ENCODE peak calls at places on chromosomes 3 and 15, in four cellular contexts. One of them, this sample, is unnamed.

GRCh38 chr3:195271859-195272243 is 892 bp upstream of the XXYLT1 start:
- DNase-seq in neuronal stem cell: no peak
- DNase-seq in gastrocnemius medialis: no peak
- DNase-seq in brain microvascular endothelial cell: no peak
- DNase-seq in this sample: no peak

GRCh38 chr3:126968328-126968994 is 14.5 kb upstream of the PLXNA1 start:
- DNase-seq in gastrocnemius medialis: no peak
- DNase-seq in neuronal stem cell: no peak
- DNase-seq in brain microvascular endothelial cell: no peak
- DNase-seq in this sample: no peak

GRCh38 chr15:51260262-51260661 is 78.1 kb downstream of the CYP19A1 start:
- DNase-seq in brain microvascular endothelial cell: no peak
- DNase-seq in neuronal stem cell: no peak
- DNase-seq in gastrocnemius medialis: no peak
- DNase-seq in this sample: no peak

GRCh38 chr3:11199902-11200678 is 45.8 kb downstream of the HRH1 start:
- DNase-seq in brain microvascular endothelial cell: no peak
- DNase-seq in neuronal stem cell: no peak
- DNase-seq in gastrocnemius medialis: no peak
- DNase-seq in this sample: no peak

GRCh38 chr3:184737641-184738518 is 26.0 kb upstream of the MAGEF1 start:
- DNase-seq in neuronal stem cell: no peak
- DNase-seq in brain microvascular endothelial cell: peak
- DNase-seq in gastrocnemius medialis: no peak
- DNase-seq in this sample: peak

GRCh38 chr3:42185044-42185443 is 80.9 kb downstream of the CCK start:
- DNase-seq in gastrocnemius medialis: no peak
- DNase-seq in brain microvascular endothelial cell: no peak
- DNase-seq in neuronal stem cell: no peak
- DNase-seq in this sample: peak

GRCh38 chr3:21697707-21698106 is 53.3 kb downstream of the ZNF385D start:
- DNase-seq in neuronal stem cell: no peak
- DNase-seq in brain microvascular endothelial cell: no peak
- DNase-seq in gastrocnemius medialis: no peak
- DNase-seq in this sample: no peak

GRCh38 chr15:55247276-55247675 is 42.3 kb downstream of the RAB27A start:
- DNase-seq in gastrocnemius medialis: no peak
- DNase-seq in brain microvascular endothelial cell: no peak
- DNase-seq in neuronal stem cell: no peak
- DNase-seq in this sample: no peak

GRCh38 chr3:155411500-155412223 is 118.2 kb upstream of the STRIT1 start:
- DNase-seq in brain microvascular endothelial cell: no peak
- DNase-seq in gastrocnemius medialis: no peak
- DNase-seq in neuronal stem cell: no peak
- DNase-seq in this sample: no peak

GRCh38 chr3:123610331-123610730 is 25.5 kb upstream of the HACD2 start:
- DNase-seq in gastrocnemius medialis: no peak
- DNase-seq in neuronal stem cell: no peak
- DNase-seq in brain microvascular endothelial cell: no peak
- DNase-seq in this sample: no peak

GRCh38 chr3:123789760-123790159 is 94.4 kb downstream of the MYLK start:
- DNase-seq in neuronal stem cell: no peak
- DNase-seq in gastrocnemius medialis: no peak
- DNase-seq in brain microvascular endothelial cell: peak
- DNase-seq in this sample: no peak

GRCh38 chr3:67943546-67943945 is 289.1 kb upstream of the SUCLG2 start:
- DNase-seq in gastrocnemius medialis: no peak
- DNase-seq in neuronal stem cell: no peak
- DNase-seq in brain microvascular endothelial cell: no peak
- DNase-seq in this sample: no peak

GRCh38 chr15:39242345-39242744 is 338.5 kb upstream of the THBS1 start:
- DNase-seq in neuronal stem cell: no peak
- DNase-seq in gastrocnemius medialis: no peak
- DNase-seq in brain microvascular endothelial cell: no peak
- DNase-seq in this sample: no peak

GRCh38 chr3:134423153-134423552 is 48.9 kb upstream of the AMOTL2 start:
- DNase-seq in gastrocnemius medialis: no peak
- DNase-seq in neuronal stem cell: no peak
- DNase-seq in brain microvascular endothelial cell: peak
- DNase-seq in this sample: no peak

GRCh38 chr15:25710184-25710583 is 152.9 kb downstream of the ATP10A start:
- DNase-seq in brain microvascular endothelial cell: no peak
- DNase-seq in gastrocnemius medialis: no peak
- DNase-seq in neuronal stem cell: peak
- DNase-seq in this sample: no peak

GRCh38 chr3:70849911-70850699 is 537.7 kb upstream of the MDFIC2 start:
- DNase-seq in gastrocnemius medialis: no peak
- DNase-seq in neuronal stem cell: no peak
- DNase-seq in brain microvascular endothelial cell: peak
- DNase-seq in this sample: peak

GRCh38 chr15:39580117-39580629 is 706 bp upstream of the THBS1 start:
- DNase-seq in brain microvascular endothelial cell: peak
- DNase-seq in gastrocnemius medialis: peak
- DNase-seq in neuronal stem cell: peak
- DNase-seq in this sample: peak

GRCh38 chr3:51943451-51944391 is 1.6 kb downstream of the PARP3 start:
- DNase-seq in gastrocnemius medialis: no peak
- DNase-seq in neuronal stem cell: no peak
- DNase-seq in brain microvascular endothelial cell: no peak
- DNase-seq in this sample: no peak

GRCh38 chr3:159763466-159764210 is 225.0 kb upstream of the IL12A start:
- DNase-seq in neuronal stem cell: peak
- DNase-seq in brain microvascular endothelial cell: peak
- DNase-seq in gastrocnemius medialis: peak
- DNase-seq in this sample: peak

GRCh38 chr3:50168791-50169190 is 13.7 kb downstream of the SEMA3F start:
- DNase-seq in neuronal stem cell: peak
- DNase-seq in brain microvascular endothelial cell: no peak
- DNase-seq in gastrocnemius medialis: no peak
- DNase-seq in this sample: no peak

GRCh38 chr3:50166309-50167019 is 11.3 kb downstream of the SEMA3F start:
- DNase-seq in brain microvascular endothelial cell: no peak
- DNase-seq in neuronal stem cell: no peak
- DNase-seq in gastrocnemius medialis: no peak
- DNase-seq in this sample: no peak

GRCh38 chr3:50167782-50168317 is 12.7 kb downstream of the SEMA3F start:
- DNase-seq in gastrocnemius medialis: no peak
- DNase-seq in neuronal stem cell: no peak
- DNase-seq in brain microvascular endothelial cell: no peak
- DNase-seq in this sample: no peak

GRCh38 chr3:50168388-50168787 is 13.3 kb downstream of the SEMA3F start:
- DNase-seq in brain microvascular endothelial cell: no peak
- DNase-seq in neuronal stem cell: peak
- DNase-seq in gastrocnemius medialis: no peak
- DNase-seq in this sample: no peak

DNA sequence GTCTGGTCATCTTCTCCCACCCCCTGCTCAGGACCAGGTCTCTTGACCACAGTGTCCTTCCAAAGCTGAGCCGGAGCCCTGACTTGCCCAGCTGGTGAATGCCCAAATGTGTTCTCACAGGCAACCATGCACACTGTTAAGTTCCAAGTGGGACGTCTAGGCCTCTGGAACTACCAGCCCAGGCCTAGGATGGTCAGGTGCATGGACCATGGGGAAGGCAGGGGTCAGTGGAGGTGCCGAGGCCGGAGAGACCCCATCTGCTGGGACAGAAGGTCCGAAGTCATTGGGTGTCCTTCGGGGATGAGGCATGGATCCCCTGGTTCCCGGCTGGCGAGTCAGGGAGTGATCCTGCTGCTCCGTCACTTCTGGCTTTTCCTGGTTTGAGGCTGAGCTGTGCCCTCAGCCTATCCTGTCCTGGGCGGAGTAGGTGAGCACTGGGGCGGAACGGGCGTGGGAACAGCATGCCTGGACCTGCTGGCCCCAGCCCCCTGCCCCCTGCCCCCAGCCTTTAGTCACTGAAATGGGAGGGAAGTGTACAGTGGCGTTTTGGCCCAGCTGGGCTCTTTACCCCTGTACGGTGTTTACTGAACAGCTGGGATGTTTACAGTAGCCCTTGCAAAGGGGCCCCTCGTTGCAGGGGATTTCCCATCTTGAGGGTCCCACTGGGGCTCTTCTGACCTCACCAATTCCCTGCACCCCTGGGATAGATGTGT is 12.1 kb downstream of the SEMA3F start:
- DNase-seq in brain microvascular endothelial cell: no peak
- DNase-seq in neuronal stem cell: no peak
- DNase-seq in gastrocnemius medialis: no peak
- DNase-seq in this sample: peak
- H3K27ac ChIP-seq in brain microvascular endothelial cell: no peak
- H3K27ac ChIP-seq in neuronal stem cell: peak
- H3K27ac ChIP-seq in gastrocnemius medialis: peak
- H3K27ac ChIP-seq in this sample: peak

GRCh38 chr15:90414408-90415028 is 26.5 kb downstream of the IQGAP1 start:
- DNase-seq in brain microvascular endothelial cell: peak
- DNase-seq in gastrocnemius medialis: no peak
- DNase-seq in neuronal stem cell: no peak
- DNase-seq in this sample: peak
- H3K27ac ChIP-seq in brain microvascular endothelial cell: peak
- H3K27ac ChIP-seq in gastrocnemius medialis: peak
- H3K27ac ChIP-seq in neuronal stem cell: no peak
- H3K27ac ChIP-seq in this sample: no peak

GRCh38 chr3:101865751-101866509 is 16.6 kb downstream of the NFKBIZ start:
- DNase-seq in gastrocnemius medialis: no peak
- DNase-seq in brain microvascular endothelial cell: no peak
- DNase-seq in neuronal stem cell: no peak
- DNase-seq in this sample: no peak
- H3K27ac ChIP-seq in gastrocnemius medialis: no peak
- H3K27ac ChIP-seq in brain microvascular endothelial cell: no peak
- H3K27ac ChIP-seq in neuronal stem cell: no peak
- H3K27ac ChIP-seq in this sample: no peak

DNA sequence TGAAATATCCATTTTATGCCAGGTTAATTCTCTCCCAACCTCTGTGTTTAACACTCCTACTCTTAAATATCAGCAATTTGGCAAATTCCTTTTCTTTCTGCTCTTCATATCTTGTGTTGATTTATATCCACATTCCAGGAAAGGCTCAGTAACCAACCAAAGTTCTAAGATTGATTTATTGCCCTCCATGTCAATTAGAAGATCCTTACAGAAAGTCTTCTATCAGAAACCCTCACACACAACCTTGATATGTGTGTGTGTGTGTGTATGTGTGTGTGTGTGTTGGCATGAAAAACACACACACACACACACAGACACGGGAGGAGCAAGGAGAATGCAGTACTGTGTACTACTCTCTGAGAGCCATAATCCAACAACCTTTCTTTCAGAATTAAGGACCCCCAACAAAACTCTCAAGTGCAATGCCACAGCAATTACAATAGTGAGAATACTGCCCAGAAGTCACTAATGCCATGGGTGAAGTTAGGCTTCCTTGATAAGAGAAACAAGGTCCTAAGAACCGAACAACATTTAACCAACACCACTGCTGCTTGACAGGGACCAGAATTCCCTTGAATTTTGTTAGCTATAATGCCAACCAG is 1.1 kb downstream of the LSAMP start:
- DNase-seq in neuronal stem cell: no peak
- DNase-seq in gastrocnemius medialis: no peak
- DNase-seq in brain microvascular endothelial cell: no peak
- DNase-seq in this sample: no peak
- H3K27ac ChIP-seq in neuronal stem cell: no peak
- H3K27ac ChIP-seq in gastrocnemius medialis: no peak
- H3K27ac ChIP-seq in brain microvascular endothelial cell: no peak
- H3K27ac ChIP-seq in this sample: no peak

DNA sequence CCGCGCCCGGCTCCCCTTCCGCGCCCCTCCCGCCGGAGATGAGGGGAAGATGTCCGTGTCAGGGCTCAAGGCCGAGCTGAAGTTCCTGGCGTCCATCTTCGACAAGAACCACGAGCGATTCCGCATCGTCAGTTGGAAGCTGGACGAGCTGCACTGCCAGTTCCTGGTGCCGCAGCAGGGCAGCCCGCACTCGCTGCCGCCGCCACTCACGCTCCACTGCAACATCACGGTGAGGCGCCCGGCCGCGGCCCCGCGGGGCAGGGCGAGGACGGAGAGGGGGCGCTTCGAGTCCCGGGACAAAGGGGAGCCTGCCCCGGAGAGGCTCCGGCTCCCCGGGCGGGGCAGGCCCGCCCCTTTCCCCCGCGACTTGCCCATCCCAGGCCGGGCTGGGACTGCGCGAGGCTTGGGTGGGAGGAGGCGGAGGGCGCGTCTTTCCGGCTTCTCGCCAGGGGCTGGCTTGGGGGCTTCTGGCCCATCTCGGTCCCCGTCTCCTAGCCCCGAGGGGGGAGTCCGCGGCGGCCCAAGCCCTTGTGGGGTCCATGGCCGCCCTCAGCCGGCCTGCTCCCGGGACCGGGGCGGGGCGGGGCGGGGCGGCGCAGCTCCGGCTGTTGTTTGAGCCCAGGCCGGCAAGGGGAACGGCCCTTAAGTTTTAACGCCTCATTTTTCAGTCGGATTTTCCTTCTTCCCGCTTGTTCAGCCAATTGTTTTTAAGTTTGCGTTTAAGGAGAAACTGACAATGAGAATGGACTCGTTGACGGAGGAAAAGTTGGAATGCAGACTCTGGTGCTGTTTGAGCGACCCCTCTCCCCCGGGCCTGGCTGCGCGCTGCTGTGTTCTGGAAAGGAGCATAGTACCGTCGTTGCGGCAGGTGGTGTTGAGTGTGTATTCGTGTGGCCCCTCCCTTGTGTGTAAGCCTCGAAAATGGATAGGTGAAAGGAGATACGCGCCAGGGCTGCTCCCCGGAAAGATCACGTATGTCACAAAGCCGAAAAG is 667 bp downstream of the UBE2Q2 start:
- DNase-seq in brain microvascular endothelial cell: peak
- DNase-seq in gastrocnemius medialis: peak
- DNase-seq in neuronal stem cell: peak
- DNase-seq in this sample: peak
- H3K27ac ChIP-seq in brain microvascular endothelial cell: peak
- H3K27ac ChIP-seq in gastrocnemius medialis: peak
- H3K27ac ChIP-seq in neuronal stem cell: peak
- H3K27ac ChIP-seq in this sample: peak

This sample was measured in RWPE1.